ENCODE peak calls at places on chromosomes 16 and 17, in nine cellular contexts. Q, P, B, G, K, L, I, F and J are unnamed samples.

GRCh38 chr17:34420254-34420766 is 57.3 kb upstream of the CCL1 start:
- DNase-seq in K (no peak), B (peak), L (peak), I (peak), P (no peak), Q (no peak), F (peak), G (peak), J (peak)

GRCh38 chr17:37179893-37180292 is 195.9 kb upstream of the C17orf78 start:
- DNase-seq in Q (no peak), P (peak), L (no peak), I (peak), G (no peak), B (no peak), F (no peak), K (no peak), J (no peak)

GRCh38 chr16:4690946-4691665 is 2.3 kb upstream of the NUDT16L1 start:
- DNase-seq in I (no peak), P (no peak), K (peak), F (no peak), G (no peak), Q (peak), B (no peak), L (no peak), J (no peak)

GRCh38 chr17:78971764-78972506 is 7.8 kb downstream of the LGALS3BP start:
- DNase-seq in G (no peak), I (no peak), L (no peak), P (no peak), K (no peak), F (no peak), B (no peak), Q (peak), J (no peak)

GRCh38 chr16:75256059-75256870 is 4.8 kb upstream of the BCAR1 start:
- DNase-seq in I (no peak), P (no peak), G (peak), Q (peak), K (no peak), F (peak), B (no peak), L (no peak), J (no peak)

GRCh38 chr17:74011963-74012362 is 191.5 kb upstream of the RPL38 start:
- DNase-seq in B (no peak), Q (no peak), P (no peak), K (no peak), I (no peak), G (no peak), F (no peak), L (no peak), J (no peak)

GRCh38 chr16:1532081-1532760 is 1.2 kb upstream of the TMEM204 start:
- DNase-seq in Q (peak), I (no peak), B (no peak), F (no peak), L (no peak), P (no peak), G (peak), K (no peak), J (no peak)

GRCh38 chr17:57461082-57461481 is 204.8 kb downstream of the MSI2 start:
- DNase-seq in L (no peak), G (no peak), Q (no peak), P (peak), F (peak), I (no peak), K (peak), B (no peak), J (no peak)

GRCh38 chr16:69311533-69312388 is 611 bp downstream of the VPS4A start:
- DNase-seq in Q (no peak), B (peak), F (peak), I (peak), L (peak), K (peak), G (no peak), P (no peak), J (no peak)

GRCh38 chr16:27943766-27944165 is 119.7 kb downstream of the GSG1L start:
- DNase-seq in B (no peak), L (no peak), G (no peak), Q (no peak), F (no peak), K (no peak), P (no peak), I (no peak), J (no peak)

GRCh38 chr17:80892019-80892855 is 99.4 kb upstream of the CHMP6 start:
- DNase-seq in P (peak), F (peak), K (no peak), L (no peak), G (peak), Q (peak), B (peak), I (peak), J (no peak)

GRCh38 chr16:88617268-88618031 is 20.9 kb upstream of the IL17C start:
- DNase-seq in Q (no peak), K (no peak), B (no peak), F (no peak), P (no peak), G (no peak), I (no peak), L (no peak), J (no peak)

GRCh38 chr16:72404299-72404698 is 232.3 kb upstream of the PMFBP1 start:
- DNase-seq in K (no peak), L (no peak), Q (no peak), I (no peak), B (no peak), F (no peak), G (no peak), P (no peak), J (no peak)

GRCh38 chr17:22703204-22703603 is 1010.9 kb downstream of the KCNJ18 start:
- DNase-seq in P (no peak), F (no peak), K (no peak), G (no peak), L (no peak), Q (no peak), I (no peak), B (no peak), J (no peak)
- TF ChIP-seq CTCF in P (no peak), F (no peak), K (no peak), G (no peak), L (no peak), Q (no peak), I (no peak), B (no peak), J (no peak)

GRCh38 chr17:82823004-82823403 is 16.8 kb downstream of the ZNF750 start:
- DNase-seq in B (no peak), P (no peak), I (no peak), Q (peak), F (no peak), L (no peak), K (peak), G (no peak), J (no peak)
- TF ChIP-seq CTCF in B (no peak), P (peak), I (peak), Q (no peak), F (no peak), L (no peak), K (no peak), G (peak), J (no peak)

GRCh38 chr17:76056882-76057281 is 15.4 kb downstream of the SRP68 start:
- DNase-seq in Q (no peak), B (no peak), F (no peak), K (no peak), P (no peak), L (no peak), I (no peak), G (no peak), J (no peak)

GRCh38 chr17:76051071-76051467 is 21.2 kb downstream of the SRP68 start:
- DNase-seq in K (no peak), P (no peak), L (peak), Q (no peak), B (no peak), G (no peak), F (no peak), I (no peak), J (no peak)

GRCh38 chr17:76051571-76051970 is 20.7 kb downstream of the SRP68 start:
- DNase-seq in B (no peak), K (no peak), G (no peak), L (no peak), F (no peak), Q (no peak), I (no peak), P (no peak), J (no peak)

GRCh38 chr17:76053230-76054111 is 18.8 kb downstream of the SRP68 start:
- DNase-seq in Q (peak), B (no peak), I (peak), P (no peak), F (no peak), L (peak), K (no peak), G (no peak), J (no peak)

GRCh38 chr17:76054112-76054476 is 18.2 kb downstream of the SRP68 start:
- DNase-seq in F (no peak), P (peak), B (no peak), I (peak), G (no peak), K (no peak), Q (peak), L (peak), J (no peak)
- TF ChIP-seq CTCF in F (no peak), P (no peak), B (no peak), I (no peak), G (no peak), K (no peak), Q (no peak), L (no peak), J (no peak)

GRCh38 chr16:29951966-29952365 is 9.9 kb upstream of the TMEM219 start:
- DNase-seq in P (no peak), F (no peak), G (no peak), I (no peak), B (no peak), K (no peak), Q (no peak), L (no peak), J (no peak)

GRCh38 chr16:29943846-29944669 is 17.8 kb upstream of the TMEM219 start:
- DNase-seq in I (peak), G (no peak), K (no peak), B (no peak), Q (no peak), F (peak), P (peak), L (peak), J (peak)

GRCh38 chr16:29950806-29951461 is 10.9 kb upstream of the TMEM219 start:
- DNase-seq in L (no peak), Q (no peak), I (no peak), B (no peak), G (no peak), K (no peak), F (no peak), P (no peak), J (no peak)

GRCh38 chr16:29947897-29948296 is 14.0 kb upstream of the TMEM219 start:
- DNase-seq in F (no peak), P (no peak), L (no peak), G (no peak), Q (no peak), B (no peak), K (no peak), I (no peak), J (no peak)
- TF ChIP-seq CTCF in F (no peak), P (no peak), L (no peak), G (no peak), Q (no peak), B (no peak), K (no peak), I (no peak), J (no peak)

GRCh38 chr17:16025202-16025601 is 25.6 kb downstream of the TTC19 start:
- DNase-seq in K (no peak), B (no peak), I (no peak), Q (no peak), G (no peak), L (no peak), P (no peak), F (no peak), J (no peak)

GRCh38 chr17:16023881-16024280 is 24.3 kb downstream of the TTC19 start:
- DNase-seq in F (no peak), L (no peak), K (no peak), B (no peak), G (no peak), Q (no peak), P (no peak), I (no peak), J (no peak)

GRCh38 chr17:16013943-16014407 is 14.4 kb downstream of the TTC19 start:
- DNase-seq in K (no peak), B (no peak), P (peak), L (no peak), Q (no peak), G (no peak), I (peak), F (no peak), J (no peak)

GRCh38 chr17:16019347-16019746 is 19.7 kb downstream of the TTC19 start:
- DNase-seq in L (no peak), Q (no peak), I (no peak), G (no peak), F (no peak), P (no peak), B (no peak), K (no peak), J (no peak)
- TF ChIP-seq CTCF in L (no peak), Q (no peak), I (no peak), G (no peak), F (no peak), P (no peak), B (no peak), K (no peak), J (no peak)

GRCh38 chr16:10136916-10137315 is 45.3 kb downstream of the GRIN2A start:
- DNase-seq in I (no peak), B (no peak), F (no peak), P (no peak), G (no peak), L (no peak), Q (no peak), K (no peak), J (no peak)
- TF ChIP-seq CTCF in I (no peak), B (no peak), F (no peak), P (no peak), G (no peak), L (no peak), Q (no peak), K (no peak), J (no peak)